ENCODE peak calls at places on chromosomes 6 and 20, in four cellular contexts. D, Y, P and S are unnamed samples.

GRCh38 chr6:128403618-128404444 is 116.6 kb downstream of the PTPRK start:
- DNase-seq in D (no peak), Y (no peak), P (no peak), S (no peak)

GRCh38 chr6:44078795-44079671 is 48.2 kb downstream of the MRPL14 start:
- DNase-seq in D (peak), Y (peak), P (peak), S (peak)

GRCh38 chr20:52037370-52037769 is 154.2 kb downstream of the ZFP64 start:
- DNase-seq in D (no peak), Y (no peak), P (no peak), S (no peak)

GRCh38 chr6:15444881-15445280 is 199.0 kb downstream of the JARID2 start:
- DNase-seq in D (no peak), Y (no peak), P (no peak), S (no peak)

GRCh38 chr20:41110930-41111577 is 26.3 kb upstream of the PLCG1 start:
- DNase-seq in D (no peak), Y (no peak), P (no peak), S (no peak)

GRCh38 chr20:33099842-33100538 is 20.5 kb downstream of the BPIFB4 start:
- DNase-seq in D (no peak), Y (no peak), P (no peak), S (no peak)

GRCh38 chr20:49381558-49382493 is 100.6 kb downstream of the KCNB1 start:
- DNase-seq in D (peak), Y (peak), P (no peak), S (no peak)

GRCh38 chr6:68196645-68197044 is 438.4 kb upstream of the ADGRB3 start:
- DNase-seq in D (peak), Y (peak), P (peak), S (no peak)

GRCh38 chr6:151285121-151285520 is 45.4 kb downstream of the AKAP12 start:
- DNase-seq in D (peak), Y (peak), P (no peak), S (no peak)

GRCh38 chr6:116105247-116105646 is 4.6 kb downstream of the NT5DC1 start:
- DNase-seq in D (no peak), Y (no peak), P (no peak), S (no peak)

GRCh38 chr20:35823147-35823546 is 51.3 kb downstream of the PHF20 start:
- DNase-seq in D (no peak), Y (no peak), P (no peak), S (no peak)

GRCh38 chr6:167401525-167402194 is 76.8 kb downstream of the TTLL2 start:
- DNase-seq in D (no peak), Y (no peak), P (no peak), S (no peak)

GRCh38 chr20:20827992-20828597 is 115.7 kb upstream of the RALGAPA2 start:
- DNase-seq in D (no peak), Y (no peak), P (no peak), S (no peak)

GRCh38 chr6:28250747-28251146 is 1.3 kb downstream of the ZKSCAN4 start:
- DNase-seq in D (no peak), Y (no peak), P (no peak), S (no peak)

GRCh38 chr6:148561629-148562028 is 185.2 kb upstream of the UST start:
- DNase-seq in D (no peak), Y (no peak), P (no peak), S (no peak)

GRCh38 chr20:61778485-61778863 is 287.2 kb downstream of the TAF4 start:
- DNase-seq in D (no peak), Y (no peak), P (no peak), S (no peak)

GRCh38 chr20:47419953-47420352 is 63.5 kb upstream of the ZMYND8 start:
- DNase-seq in D (no peak), Y (no peak), P (no peak), S (no peak)

GRCh38 chr20:51800132-51800721 is 2.1 kb downstream of the SALL4 start:
- DNase-seq in D (peak), Y (peak), P (peak), S (peak)

GRCh38 chr20:17605131-17605660 is 35.3 kb downstream of the DSTN start:
- DNase-seq in D (no peak), Y (no peak), P (no peak), S (no peak)

GRCh38 chr6:25960689-25961088 is 1.9 kb upstream of the TRIM38 start:
- DNase-seq in D (no peak), Y (no peak), P (no peak), S (no peak)

GRCh38 chr6:25963426-25964123 is 973 bp downstream of the TRIM38 start:
- DNase-seq in D (no peak), Y (peak), P (no peak), S (no peak)

GRCh38 chr6:25959890-25960531 is 2.6 kb upstream of the TRIM38 start:
- DNase-seq in D (peak), Y (peak), P (no peak), S (no peak)

GRCh38 chr6:25962368-25963127 is at the start of gene TRIM38:
- DNase-seq in D (peak), Y (peak), P (no peak), S (no peak)

GRCh38 chr6:25961619-25962367 is 809 bp upstream of the TRIM38 start:
- DNase-seq in D (no peak), Y (peak), P (no peak), S (no peak)
- TF ChIP-seq CTCF in D (no peak), Y (peak), P (no peak), S (no peak)

GRCh38 chr6:125953502-125953875 is 3.1 kb upstream of the HINT3 start:
- DNase-seq in D (no peak), Y (no peak), P (peak), S (no peak)
- TF ChIP-seq CTCF in D (peak), Y (peak), P (peak), S (no peak)

GRCh38 chr6:161035981-161036263 is 44.4 kb downstream of the MAP3K4 start:
- DNase-seq in D (no peak), Y (no peak), P (no peak), S (no peak)

GRCh38 chr6:161035182-161035980 is 43.8 kb downstream of the MAP3K4 start:
- DNase-seq in D (no peak), Y (no peak), P (no peak), S (no peak)

GRCh38 chr6:161041274-161041673 is 49.7 kb downstream of the MAP3K4 start:
- DNase-seq in D (no peak), Y (no peak), P (no peak), S (no peak)

GRCh38 chr6:161037873-161038228 is 46.3 kb downstream of the MAP3K4 start:
- DNase-seq in D (no peak), Y (no peak), P (no peak), S (no peak)

DNA sequence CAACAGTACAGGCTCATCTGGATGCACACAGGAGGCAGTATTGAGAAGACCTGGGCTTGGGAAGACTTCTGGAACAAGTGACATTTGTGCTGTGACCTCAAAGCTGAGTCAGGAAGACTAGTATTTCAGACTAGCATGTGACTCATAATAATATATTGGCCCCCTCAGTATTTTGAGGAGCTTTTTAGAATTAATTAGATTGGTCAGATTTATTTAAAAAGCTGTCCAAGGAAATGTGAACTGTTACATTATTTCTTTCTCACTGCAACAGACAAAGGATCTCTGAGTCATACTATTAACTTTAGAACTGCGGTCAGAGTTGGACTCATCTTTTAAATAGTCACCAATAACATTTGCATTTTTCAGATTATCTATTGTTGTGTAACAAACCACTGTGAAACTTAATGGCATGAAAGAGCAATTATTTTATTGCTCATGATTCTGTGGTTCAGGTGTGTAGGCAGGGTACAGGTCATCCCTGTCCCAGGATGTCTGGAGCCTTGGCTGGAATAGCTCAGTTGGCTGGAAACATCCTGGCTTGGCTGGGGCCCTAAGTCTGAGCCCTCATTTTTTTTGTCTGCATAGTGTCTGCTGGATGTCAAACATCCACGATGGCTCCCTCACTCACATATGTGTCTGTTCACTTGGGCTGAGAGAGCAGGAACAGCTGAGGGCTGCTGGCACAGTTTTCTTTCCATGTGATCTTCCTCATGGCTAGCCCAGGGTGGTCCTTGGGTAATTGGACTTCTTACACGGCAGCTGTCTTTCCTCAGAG is 46.8 kb downstream of the MAP3K4 start:
- DNase-seq in D (peak), Y (peak), P (no peak), S (no peak)
- TF ChIP-seq CTCF in D (peak), Y (peak), P (no peak), S (no peak)

DNA sequence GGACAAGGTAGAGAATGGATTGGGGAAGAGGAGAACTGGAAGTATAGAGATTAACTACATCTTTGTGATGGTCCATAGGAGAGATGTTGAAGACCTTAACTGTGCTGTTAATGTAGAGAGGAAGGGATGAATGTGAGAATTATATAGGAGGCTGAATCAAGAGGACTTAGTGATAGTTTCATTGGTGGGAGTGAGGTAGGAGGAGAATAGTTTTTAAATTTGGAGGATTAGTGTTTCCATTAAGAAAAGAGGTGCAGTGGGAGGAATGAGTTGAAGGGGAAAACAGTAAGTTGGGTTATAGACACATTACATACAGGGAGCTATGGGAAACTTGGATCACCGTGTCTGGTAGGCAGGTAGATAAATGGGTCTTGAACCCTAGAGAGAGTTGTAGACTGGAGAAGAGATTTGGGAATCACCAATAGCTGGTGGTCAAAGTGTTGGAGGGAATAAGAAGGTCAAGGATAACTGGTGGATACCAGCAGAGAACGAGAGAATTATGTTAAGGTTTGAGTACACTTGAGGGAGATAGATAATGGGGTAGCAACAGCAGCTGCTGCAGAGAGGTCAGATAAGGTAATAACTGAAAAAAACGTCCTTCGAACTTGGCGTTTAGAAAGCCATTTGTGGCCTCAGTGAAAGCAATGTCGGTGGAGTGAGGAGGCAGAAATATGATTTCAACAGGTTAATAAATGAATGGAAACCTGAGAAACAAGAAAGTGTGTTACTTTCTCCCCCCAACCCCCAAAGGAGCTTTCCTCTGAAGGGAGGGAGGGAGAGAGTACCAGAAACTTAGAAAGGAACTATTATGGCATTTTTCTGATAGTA is 3.1 kb downstream of the C6orf89 start:
- DNase-seq in D (no peak), Y (no peak), P (no peak), S (no peak)
- TF ChIP-seq CTCF in D (no peak), Y (no peak), P (no peak), S (no peak)

GRCh38 chr6:107416179-107416578 is 43.2 kb downstream of the PDSS2 start:
- DNase-seq in D (no peak), Y (no peak), P (no peak), S (no peak)

GRCh38 chr6:107421696-107422256 is 37.6 kb downstream of the PDSS2 start:
- DNase-seq in D (no peak), Y (no peak), P (no peak), S (no peak)

GRCh38 chr6:107414246-107414645 is 45.1 kb downstream of the PDSS2 start:
- DNase-seq in D (no peak), Y (no peak), P (no peak), S (no peak)

GRCh38 chr6:107419747-107420146 is 39.6 kb downstream of the PDSS2 start:
- DNase-seq in D (peak), Y (peak), P (no peak), S (no peak)

DNA sequence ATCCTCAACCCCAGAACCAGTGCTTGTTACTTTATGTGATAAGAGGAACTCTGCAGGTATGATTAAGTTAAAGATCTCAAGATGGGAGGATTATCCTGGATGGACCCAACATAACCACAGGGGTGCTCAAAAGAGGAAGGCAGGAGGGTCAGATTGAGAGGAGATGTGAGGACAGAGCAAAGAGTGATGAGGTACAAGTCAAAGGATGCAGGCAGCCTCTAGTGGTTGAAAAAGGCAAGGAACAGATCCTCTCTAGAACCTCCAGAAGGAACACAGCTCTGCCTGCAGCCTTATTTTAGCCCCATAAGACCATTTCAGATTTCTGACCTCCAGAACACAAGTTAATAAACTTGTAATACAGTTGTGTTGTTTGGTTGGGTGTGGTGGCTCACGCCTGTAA is 41.2 kb downstream of the PDSS2 start:
- DNase-seq in D (no peak), Y (peak), P (peak), S (no peak)
- TF ChIP-seq CTCF in D (peak), Y (peak), P (peak), S (peak)

DNA sequence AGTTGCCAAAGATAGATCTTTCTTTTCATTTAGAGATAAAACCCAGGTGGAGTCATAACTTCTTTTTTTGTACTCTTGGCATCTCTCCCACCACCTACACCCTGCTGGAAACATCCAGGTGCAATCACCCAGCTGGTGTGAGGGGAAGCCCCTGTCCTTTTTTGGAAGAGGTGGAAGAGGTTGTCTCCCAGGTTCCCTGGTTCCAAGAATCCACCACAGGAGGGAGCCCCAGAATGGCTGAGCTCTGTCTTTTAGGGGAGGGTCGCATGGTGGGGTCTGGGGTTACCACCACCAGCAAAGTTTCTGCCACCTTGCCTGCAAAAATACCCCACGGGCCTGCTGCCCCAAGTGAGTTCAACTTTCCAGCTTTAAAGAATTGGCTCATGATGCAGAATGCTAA is 10.8 kb downstream of the SMOC2 start:
- DNase-seq in D (no peak), Y (no peak), P (peak), S (no peak)
- TF ChIP-seq CTCF in D (peak), Y (peak), P (peak), S (peak)

GRCh38 chr6:24565196-24565595 is 70.4 kb downstream of the ALDH5A1 start:
- DNase-seq in D (no peak), Y (no peak), P (no peak), S (no peak)

GRCh38 chr6:24568687-24569086 is 73.9 kb downstream of the ALDH5A1 start:
- DNase-seq in D (no peak), Y (no peak), P (no peak), S (no peak)

GRCh38 chr6:24558516-24558915 is 63.7 kb downstream of the ALDH5A1 start:
- DNase-seq in D (no peak), Y (no peak), P (no peak), S (no peak)

GRCh38 chr6:24566020-24566752 is 71.4 kb downstream of the ALDH5A1 start:
- DNase-seq in D (no peak), Y (peak), P (no peak), S (no peak)

GRCh38 chr6:24564081-24564480 is 69.3 kb downstream of the ALDH5A1 start:
- DNase-seq in D (no peak), Y (no peak), P (peak), S (no peak)
- TF ChIP-seq CTCF in D (no peak), Y (no peak), P (peak), S (no peak)

GRCh38 chr20:4453369-4453768 is 268.3 kb upstream of the PRND start:
- DNase-seq in D (no peak), Y (peak), P (no peak), S (no peak)

GRCh38 chr20:4445780-4446179 is 275.9 kb upstream of the PRND start:
- DNase-seq in D (no peak), Y (no peak), P (no peak), S (no peak)

GRCh38 chr20:4445331-4445730 is 276.4 kb upstream of the PRND start:
- DNase-seq in D (no peak), Y (no peak), P (no peak), S (no peak)

GRCh38 chr20:4451487-4451886 is 270.2 kb upstream of the PRND start:
- DNase-seq in D (no peak), Y (peak), P (no peak), S (no peak)

GRCh38 chr20:4449977-4450715 is 271.6 kb upstream of the PRND start:
- DNase-seq in D (peak), Y (peak), P (no peak), S (no peak)
- TF ChIP-seq CTCF in D (peak), Y (peak), P (peak), S (peak)

DNA sequence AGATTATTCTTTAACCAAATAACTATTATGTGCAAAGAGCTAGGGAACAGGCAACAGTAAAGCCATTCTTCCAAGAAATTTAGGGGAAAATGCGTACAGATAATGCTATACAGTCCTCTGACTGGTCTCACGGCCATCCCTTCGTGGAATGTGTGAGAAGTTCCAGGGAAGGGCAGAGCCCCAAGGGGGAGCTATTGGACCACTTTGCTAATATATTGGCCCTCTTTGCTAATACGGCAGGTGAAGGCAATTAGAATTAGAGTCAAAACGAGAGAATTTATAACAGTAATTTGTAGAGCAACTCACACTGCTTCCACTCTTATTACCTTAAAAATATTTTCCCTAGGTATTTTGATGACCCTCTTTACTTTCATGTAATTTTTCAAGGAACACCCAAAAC is 140.4 kb downstream of the IMPG1 start:
- DNase-seq in D (peak), Y (peak), P (peak), S (peak)
- TF ChIP-seq CTCF in D (peak), Y (peak), P (peak), S (peak)